ENCODE peak calls at places on chromosomes 16 and 17, in ten cellular contexts. Z is AG10803, F is IMR-90, B is dorsolateral prefrontal cortex, E is OCI-LY7, D is HFF-Myc, K is Peyer's patch, G is H7, J is NT2/D1, T is right lobe of liver. L is an unnamed sample.

GRCh38 chr17:81566461-81567126 is 14.4 kb upstream of the FAAP100 start:
- DNase-seq in Z (peak), F (peak), B (no peak), E (no peak), D (peak), K (peak), G (no peak), J (no peak), T (peak), L (peak)

GRCh38 chr17:41540921-41541625 is 13.0 kb upstream of the KRT19 start:
- DNase-seq in Z (no peak), F (peak), B (no peak), E (no peak), D (no peak), K (no peak), G (no peak), J (no peak), T (no peak), L (no peak)

GRCh38 chr17:67548693-67549092 is 169.0 kb upstream of the NOL11 start:
- DNase-seq in Z (no peak), F (no peak), B (no peak), E (no peak), D (no peak), K (no peak), G (no peak), J (no peak), T (peak), L (no peak)

GRCh38 chr16:17130733-17131132 is 340.0 kb downstream of the XYLT1 start:
- DNase-seq in Z (no peak), F (no peak), B (no peak), E (no peak), D (no peak), K (no peak), G (no peak), J (no peak), T (no peak), L (no peak)

GRCh38 chr16:380837-381787 is 666 bp downstream of the PGAP6 start:
- DNase-seq in Z (no peak), F (peak), B (no peak), E (no peak), D (no peak), K (no peak), G (peak), J (no peak), T (no peak), L (no peak)

GRCh38 chr16:80932725-80933124 is 74.0 kb downstream of the CMC2 start:
- DNase-seq in Z (peak), F (peak), B (no peak), E (no peak), D (peak), K (peak), G (peak), J (no peak), T (peak), L (peak)

GRCh38 chr17:48555183-48555615 is 10.3 kb upstream of the HOXB2 start:
- DNase-seq in Z (peak), F (peak), B (no peak), E (no peak), D (no peak), K (no peak), G (peak), J (no peak), T (no peak), L (peak)

GRCh38 chr17:62804822-62805221 is 3.3 kb downstream of the MARCHF10 start:
- DNase-seq in Z (peak), F (peak), B (no peak), E (no peak), D (no peak), K (no peak), G (no peak), J (no peak), T (no peak), L (peak)

GRCh38 chr17:64447526-64447925 is 1.4 kb upstream of the MILR1 start:
- DNase-seq in Z (no peak), F (no peak), B (no peak), E (no peak), D (no peak), K (no peak), G (no peak), J (no peak), T (no peak), L (no peak)

GRCh38 chr16:75061677-75062076 is 54.9 kb downstream of the LDHD start:
- DNase-seq in Z (no peak), F (no peak), B (no peak), E (no peak), D (no peak), K (no peak), G (no peak), J (no peak), T (no peak), L (no peak)

GRCh38 chr17:63019138-63019873 is 53.3 kb downstream of the TANC2 start:
- DNase-seq in Z (no peak), F (no peak), B (no peak), E (no peak), D (no peak), K (no peak), G (no peak), J (no peak), T (no peak), L (no peak)

GRCh38 chr16:3259097-3259496 is 2.7 kb upstream of the MEFV start:
- DNase-seq in Z (peak), F (no peak), B (no peak), E (no peak), D (no peak), K (peak), G (no peak), J (no peak), T (peak), L (peak)

GRCh38 chr17:5262417-5262816 is 19.7 kb upstream of the RABEP1 start:
- DNase-seq in Z (no peak), F (no peak), B (no peak), E (no peak), D (no peak), K (no peak), G (no peak), J (no peak), T (no peak), L (no peak)
- H3K4me3 ChIP-seq in Z (no peak), F (no peak), B (no peak), E (no peak), D (no peak), K (no peak), G (no peak), J (no peak), T (no peak), L (no peak)

GRCh38 chr17:77285594-77286390 is 145.0 kb downstream of the SEC14L1 start:
- DNase-seq in Z (peak), F (peak), B (peak), E (no peak), D (no peak), K (peak), G (no peak), J (no peak), T (peak), L (peak)

GRCh38 chr17:77286391-77286640 is 145.5 kb downstream of the SEC14L1 start:
- DNase-seq in Z (no peak), F (no peak), B (no peak), E (no peak), D (no peak), K (no peak), G (no peak), J (no peak), T (no peak), L (no peak)

GRCh38 chr17:77288115-77288619 is 147.4 kb downstream of the SEC14L1 start:
- DNase-seq in Z (no peak), F (no peak), B (no peak), E (no peak), D (no peak), K (no peak), G (peak), J (no peak), T (peak), L (no peak)

GRCh38 chr17:77287432-77288068 is 146.8 kb downstream of the SEC14L1 start:
- DNase-seq in Z (peak), F (peak), B (no peak), E (no peak), D (peak), K (peak), G (peak), J (no peak), T (peak), L (peak)

GRCh38 chr17:77286641-77287431 is 146.1 kb downstream of the SEC14L1 start:
- DNase-seq in Z (peak), F (peak), B (no peak), E (no peak), D (no peak), K (peak), G (peak), J (no peak), T (peak), L (peak)
- H3K4me3 ChIP-seq in Z (no peak), F (no peak), B (no peak), E (no peak), D (no peak), K (no peak), G (no peak), J (no peak), T (peak), L (no peak)

DNA sequence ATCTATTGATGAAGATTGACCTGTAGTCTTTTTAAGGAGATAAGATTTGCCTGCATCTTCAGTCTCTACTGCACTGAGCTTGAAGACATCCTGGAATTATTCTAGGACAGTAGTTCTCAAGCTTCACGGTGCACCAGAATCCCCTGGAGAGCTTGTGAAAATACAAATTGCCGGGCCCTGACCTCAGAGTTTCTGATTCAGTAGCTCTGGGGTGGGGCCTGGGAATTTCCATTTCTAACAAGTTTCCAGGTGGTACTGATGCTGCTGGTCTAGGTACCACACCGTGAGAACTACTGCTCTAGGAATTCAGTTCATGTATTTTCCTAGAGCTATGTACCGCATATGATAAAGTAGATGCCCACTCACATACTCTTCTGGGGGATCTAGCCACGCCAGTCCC is 246.1 kb downstream of the HS3ST3B1 start:
- DNase-seq in Z (no peak), F (no peak), B (no peak), E (no peak), D (no peak), K (no peak), G (no peak), J (no peak), T (no peak), L (no peak)
- H3K4me3 ChIP-seq in Z (no peak), F (no peak), B (no peak), E (no peak), D (no peak), K (no peak), G (no peak), J (no peak), T (no peak), L (no peak)

GRCh38 chr16:50165473-50165872 is 12.4 kb downstream of the TENT4B start:
- DNase-seq in Z (no peak), F (no peak), B (no peak), E (no peak), D (no peak), K (no peak), G (no peak), J (no peak), T (no peak), L (no peak)
- H3K4me3 ChIP-seq in Z (no peak), F (no peak), B (no peak), E (no peak), D (no peak), K (no peak), G (no peak), J (no peak), T (no peak), L (no peak)

DNA sequence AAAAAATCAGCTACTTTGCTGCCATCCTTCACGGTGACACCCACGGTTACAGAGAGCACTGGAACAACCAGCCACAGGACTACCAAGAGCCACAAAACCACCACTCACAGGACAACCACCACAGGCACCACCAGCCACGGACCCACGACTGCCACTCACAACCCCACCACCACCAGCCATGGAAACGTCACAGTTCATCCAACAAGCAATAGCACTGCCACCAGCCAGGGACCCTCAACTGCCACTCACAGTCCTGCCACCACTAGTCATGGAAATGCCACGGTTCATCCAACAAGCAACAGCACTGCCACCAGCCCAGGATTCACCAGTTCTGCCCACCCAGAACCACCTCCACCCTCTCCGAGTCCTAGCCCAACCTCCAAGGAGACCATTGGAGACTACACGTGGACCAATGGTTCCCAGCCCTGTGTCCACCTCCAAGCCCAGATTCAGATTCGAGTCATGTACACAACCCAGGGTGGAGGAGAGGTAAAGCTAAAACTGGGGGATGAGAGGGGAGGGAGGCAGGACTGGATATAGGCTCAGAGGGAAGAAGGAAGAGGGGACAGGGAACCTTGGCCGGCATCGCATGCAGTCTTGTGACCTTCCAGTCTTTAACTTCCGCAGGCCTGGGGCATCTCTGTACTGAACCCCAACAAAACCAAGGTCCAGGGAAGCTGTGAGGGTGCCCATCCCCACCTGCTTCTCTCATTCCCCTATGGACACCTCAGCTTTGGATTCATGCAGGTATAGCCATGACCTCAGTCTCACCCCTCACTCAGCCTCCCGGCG is 597 bp downstream of the CD68 start:
- DNase-seq in Z (no peak), F (no peak), B (no peak), E (peak), D (no peak), K (no peak), G (peak), J (no peak), T (no peak), L (no peak)
- H3K4me3 ChIP-seq in Z (peak), F (peak), B (peak), E (no peak), D (no peak), K (peak), G (no peak), J (no peak), T (peak), L (peak)

GRCh38 chr16:30009990-30010816 is 624 bp downstream of the DOC2A start:
- DNase-seq in Z (no peak), F (no peak), B (no peak), E (no peak), D (no peak), K (no peak), G (peak), J (no peak), T (no peak), L (no peak)
- H3K4me3 ChIP-seq in Z (no peak), F (no peak), B (peak), E (peak), D (peak), K (no peak), G (peak), J (peak), T (no peak), L (no peak)

GRCh38 chr17:50634915-50635719 is 436 bp downstream of the ABCC3 start:
- DNase-seq in Z (no peak), F (no peak), B (no peak), E (no peak), D (no peak), K (no peak), G (peak), J (no peak), T (no peak), L (no peak)

GRCh38 chr17:50636804-50637195 is 2.1 kb downstream of the ABCC3 start:
- DNase-seq in Z (no peak), F (no peak), B (no peak), E (no peak), D (no peak), K (no peak), G (no peak), J (no peak), T (no peak), L (no peak)

GRCh38 chr17:50634123-50634914 is at the start of gene ABCC3:
- DNase-seq in Z (peak), F (no peak), B (no peak), E (no peak), D (no peak), K (peak), G (peak), J (no peak), T (peak), L (peak)

GRCh38 chr17:50636145-50636803 is 1.6 kb downstream of the ABCC3 start:
- DNase-seq in Z (no peak), F (no peak), B (no peak), E (no peak), D (no peak), K (peak), G (no peak), J (no peak), T (peak), L (no peak)

GRCh38 chr17:50635720-50636144 is 1.1 kb downstream of the ABCC3 start:
- DNase-seq in Z (no peak), F (no peak), B (no peak), E (no peak), D (no peak), K (no peak), G (no peak), J (no peak), T (no peak), L (no peak)
- H3K4me3 ChIP-seq in Z (peak), F (peak), B (no peak), E (no peak), D (no peak), K (peak), G (no peak), J (no peak), T (peak), L (peak)

GRCh38 chr17:4999429-5000093 is 1.8 kb downstream of the KIF1C start:
- DNase-seq in Z (no peak), F (no peak), B (no peak), E (no peak), D (no peak), K (no peak), G (no peak), J (no peak), T (no peak), L (no peak)
- H3K4me3 ChIP-seq in Z (peak), F (peak), B (peak), E (peak), D (peak), K (peak), G (peak), J (peak), T (peak), L (peak)

DNA sequence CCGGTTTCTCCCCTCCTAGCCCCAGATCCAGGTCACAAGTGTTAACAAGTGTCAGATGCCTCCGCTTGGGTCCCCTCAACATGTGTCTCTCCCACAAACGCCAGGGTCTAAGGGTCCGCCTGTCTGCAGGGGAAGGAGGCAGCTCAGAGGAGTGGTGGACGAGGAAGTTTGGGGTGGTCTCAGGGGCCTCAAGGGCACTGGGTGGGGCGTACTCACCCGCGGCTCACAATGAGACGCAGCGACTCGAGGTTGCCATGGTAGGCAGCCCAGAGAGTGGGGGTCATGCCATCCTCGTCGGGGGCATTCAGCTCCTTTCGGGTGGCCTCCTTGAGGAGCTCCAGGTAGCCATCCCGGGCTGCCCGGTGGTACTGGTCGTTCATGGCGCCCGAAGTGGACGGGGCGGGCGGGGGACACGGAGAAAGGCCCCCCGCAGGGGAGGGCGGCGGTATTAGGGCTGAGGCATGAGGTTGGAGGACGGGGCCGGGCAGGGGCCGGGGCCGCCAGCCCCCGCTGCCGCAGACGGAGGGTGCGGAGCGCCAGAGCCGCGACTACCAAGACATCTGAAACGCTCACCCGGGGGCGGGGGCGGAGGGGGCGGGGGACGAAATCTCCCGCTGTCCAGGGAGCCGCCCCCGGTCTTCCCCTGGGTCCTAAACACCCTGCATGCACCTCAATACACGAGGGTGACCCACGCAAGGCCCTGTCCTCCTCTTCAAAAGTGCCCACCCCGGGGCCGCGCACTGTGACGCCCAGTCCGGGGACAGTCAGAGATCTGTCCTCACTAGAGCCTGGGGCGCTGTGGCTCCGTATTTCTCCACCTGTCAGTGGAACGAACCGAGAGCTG is at the start of gene USH1G:
- DNase-seq in Z (no peak), F (no peak), B (no peak), E (no peak), D (no peak), K (no peak), G (peak), J (no peak), T (no peak), L (no peak)
- H3K4me3 ChIP-seq in Z (no peak), F (no peak), B (peak), E (no peak), D (no peak), K (peak), G (peak), J (peak), T (no peak), L (peak)

L was measured in fibroblast of pulmonary artery.